ENCODE peak calls at places on chromosomes 7 and 10, in nine cellular contexts. T, D, P, Z, R, X, U, W and E are unnamed samples.

GRCh38 chr7:39827571-39827970 is 122.5 kb upstream of the CDK13 start:
- DNase-seq in T (no peak), D (no peak), P (no peak), Z (no peak), R (no peak), X (no peak), U (no peak), W (no peak), E (no peak)

GRCh38 chr7:102967798-102968197 is 55.0 kb downstream of the LRRC17 start:
- DNase-seq in T (no peak), D (no peak), P (no peak), Z (no peak), R (no peak), X (no peak), U (no peak), W (no peak), E (no peak)

GRCh38 chr10:57790703-57791102 is 477.0 kb downstream of the IPMK start:
- DNase-seq in T (no peak), D (no peak), P (no peak), Z (no peak), R (no peak), X (no peak), U (no peak), W (no peak), E (no peak)

GRCh38 chr10:84237199-84238051 is 3.9 kb downstream of the LRIT1 start:
- DNase-seq in T (no peak), D (no peak), P (no peak), Z (no peak), R (no peak), X (peak), U (no peak), W (no peak), E (peak)

GRCh38 chr7:2281556-2281955 is 32.7 kb downstream of the SNX8 start:
- DNase-seq in T (no peak), D (no peak), P (no peak), Z (no peak), R (no peak), X (no peak), U (peak), W (no peak), E (peak)

GRCh38 chr10:92901819-92902234 is 53.5 kb downstream of the EXOC6 start:
- DNase-seq in T (no peak), D (peak), P (no peak), Z (no peak), R (peak), X (no peak), U (no peak), W (no peak), E (no peak)

GRCh38 chr10:10942441-10942840 is 75.2 kb upstream of the CELF2 start:
- DNase-seq in T (no peak), D (no peak), P (no peak), Z (no peak), R (no peak), X (no peak), U (no peak), W (no peak), E (no peak)

GRCh38 chr10:96686514-96686913 is 33.8 kb downstream of the PIK3AP1 start:
- DNase-seq in T (no peak), D (no peak), P (no peak), Z (no peak), R (no peak), X (no peak), U (no peak), W (no peak), E (no peak)

GRCh38 chr10:43140414-43140813 is 2.2 kb downstream of the CSGALNACT2 start:
- DNase-seq in T (no peak), D (no peak), P (no peak), Z (peak), R (no peak), X (no peak), U (no peak), W (peak), E (no peak)

GRCh38 chr10:15585303-15585715 is 134.4 kb downstream of the ITGA8 start:
- DNase-seq in T (peak), D (no peak), P (peak), Z (no peak), R (peak), X (peak), U (no peak), W (no peak), E (peak)

GRCh38 chr10:84247496-84247895 is 2.6 kb downstream of the RGR start:
- DNase-seq in T (no peak), D (no peak), P (no peak), Z (no peak), R (no peak), X (no peak), U (no peak), W (no peak), E (no peak)